ENCODE peak calls at places on chromosomes 12 and 14, in nine cellular contexts. S, C, N, A, Z, F, R, M and W are unnamed samples.

GRCh38 chr14:99619873-99620834 is 16.1 kb upstream of the CCDC85C start:
- DNase-seq in R (peak; percentile 40), N (no peak), M (no peak), C (no peak), S (no peak), F (peak; percentile 26), Z (no peak), A (peak; percentile 70), W (no peak)

GRCh38 chr14:75156901-75157300 is 19.5 kb downstream of the TMED10 start:
- DNase-seq in Z (no peak), R (no peak), M (peak; percentile 21), A (no peak), N (no peak), C (no peak), F (no peak), S (no peak), W (no peak)

GRCh38 chr12:47964102-47964723 is 817 bp downstream of the TMEM106C start:
- DNase-seq in C (no peak), A (no peak), R (no peak), F (peak; percentile 62), S (peak; percentile 29), N (peak; percentile 49), Z (no peak), M (peak; percentile 23), W (no peak)

GRCh38 chr14:105908481-105908911 is 382.1 kb downstream of the TMEM121 start:
- DNase-seq in R (peak; percentile 91), Z (no peak), A (no peak), M (no peak), N (no peak), C (no peak), S (no peak), F (no peak), W (peak; percentile 52)

GRCh38 chr12:110058875-110059615 is 10.7 kb upstream of the C12orf76 start:
- DNase-seq in S (no peak), M (no peak), N (no peak), Z (no peak), A (no peak), R (no peak), C (no peak), F (no peak), W (no peak)

GRCh38 chr12:112686373-112686772 is 105.2 kb upstream of the RPH3A start:
- DNase-seq in Z (no peak), N (no peak), C (no peak), R (peak; percentile 83), F (no peak), S (no peak), A (no peak), M (peak; percentile 88), W (no peak)

GRCh38 chr12:100020370-100020769 is 35.6 kb upstream of the ANKS1B start:
- DNase-seq in S (no peak), A (no peak), M (peak; percentile 4), F (no peak), Z (no peak), N (no peak), C (no peak), R (no peak), W (no peak)

GRCh38 chr12:97758102-97758501 is 295.5 kb downstream of the RMST start:
- DNase-seq in R (no peak), Z (no peak), A (no peak), S (peak; percentile 19), M (no peak), N (no peak), F (no peak), C (no peak), W (no peak)

GRCh38 chr12:47100146-47100545 is 20.4 kb upstream of the AMIGO2 start:
- DNase-seq in C (no peak), N (no peak), Z (no peak), R (no peak), F (no peak), S (no peak), A (no peak), M (no peak), W (no peak)

GRCh38 chr12:29050503-29050902 is 98.6 kb upstream of the FAR2 start:
- DNase-seq in A (no peak), N (no peak), F (no peak), C (peak; percentile 7), S (peak; percentile 37), M (no peak), R (no peak), Z (no peak), W (peak; percentile 12)

GRCh38 chr14:82182646-82183045 is 649.0 kb upstream of the SEL1L start:
- DNase-seq in A (no peak), M (no peak), R (no peak), F (no peak), N (no peak), Z (no peak), S (no peak), C (no peak), W (no peak)

GRCh38 chr12:1328385-1328784 is 266.0 kb downstream of the FBXL14 start:
- DNase-seq in A (no peak), S (no peak), F (no peak), R (no peak), N (no peak), C (no peak), M (no peak), Z (no peak), W (no peak)

GRCh38 chr12:75823475-75823874 is 208.1 kb downstream of the PHLDA1 start:
- DNase-seq in N (no peak), R (no peak), A (no peak), M (no peak), S (no peak), C (no peak), F (no peak), Z (no peak), W (no peak)

GRCh38 chr12:75818863-75819262 is 212.7 kb downstream of the PHLDA1 start:
- DNase-seq in F (no peak), R (no peak), N (no peak), M (no peak), C (no peak), S (no peak), A (no peak), Z (no peak), W (no peak)

GRCh38 chr12:75816892-75817291 is 214.7 kb downstream of the PHLDA1 start:
- DNase-seq in F (no peak), R (peak; percentile 26), Z (no peak), M (peak; percentile 76), N (no peak), C (no peak), S (peak; percentile 64), A (no peak), W (no peak)

GRCh38 chr12:75819512-75819911 is 212.1 kb downstream of the PHLDA1 start:
- DNase-seq in C (no peak), A (no peak), M (no peak), R (no peak), N (no peak), Z (no peak), S (no peak), F (no peak), W (no peak)

GRCh38 chr12:75820848-75821578 is 210.6 kb downstream of the PHLDA1 start:
- DNase-seq in S (no peak), Z (no peak), N (no peak), F (no peak), M (peak; percentile 79), C (no peak), A (no peak), R (no peak), W (no peak)
- TF ChIP-seq CTCF in S (no peak), Z (no peak), N (no peak), F (no peak), M (no peak), C (no peak), A (no peak), R (no peak), W (no peak)

GRCh38 chr12:64058541-64059321 is 163.4 kb downstream of the KICS2 start:
- DNase-seq in S (no peak), Z (no peak), M (no peak), R (no peak), N (no peak), C (no peak), A (no peak), F (no peak), W (no peak)
- TF ChIP-seq CTCF in S (no peak), Z (no peak), M (no peak), R (no peak), N (no peak), C (no peak), A (no peak), F (no peak), W (no peak)

GRCh38 chr12:30692470-30692869 is 3.2 kb downstream of the IPO8 start:
- DNase-seq in F (no peak), C (no peak), Z (no peak), R (no peak), N (no peak), M (no peak), S (no peak), A (no peak), W (no peak)

GRCh38 chr12:30687265-30687986 is 8.2 kb downstream of the IPO8 start:
- DNase-seq in S (no peak), N (no peak), F (no peak), A (no peak), C (no peak), Z (no peak), M (no peak), R (no peak), W (no peak)

GRCh38 chr12:30694971-30695326 is 720 bp downstream of the IPO8 start:
- DNase-seq in S (peak; percentile 35), F (peak; percentile 67), Z (no peak), C (peak; percentile 27), A (peak; percentile 50), R (peak; percentile 50), N (peak; percentile 51), M (peak; percentile 46), W (peak; percentile 20)

GRCh38 chr12:30694412-30694955 is 1.2 kb downstream of the IPO8 start:
- DNase-seq in C (peak; percentile 31), R (no peak), N (no peak), M (peak; percentile 28), S (peak; percentile 60), A (no peak), Z (peak; percentile 8), F (no peak), W (peak; percentile 19)

DNA sequence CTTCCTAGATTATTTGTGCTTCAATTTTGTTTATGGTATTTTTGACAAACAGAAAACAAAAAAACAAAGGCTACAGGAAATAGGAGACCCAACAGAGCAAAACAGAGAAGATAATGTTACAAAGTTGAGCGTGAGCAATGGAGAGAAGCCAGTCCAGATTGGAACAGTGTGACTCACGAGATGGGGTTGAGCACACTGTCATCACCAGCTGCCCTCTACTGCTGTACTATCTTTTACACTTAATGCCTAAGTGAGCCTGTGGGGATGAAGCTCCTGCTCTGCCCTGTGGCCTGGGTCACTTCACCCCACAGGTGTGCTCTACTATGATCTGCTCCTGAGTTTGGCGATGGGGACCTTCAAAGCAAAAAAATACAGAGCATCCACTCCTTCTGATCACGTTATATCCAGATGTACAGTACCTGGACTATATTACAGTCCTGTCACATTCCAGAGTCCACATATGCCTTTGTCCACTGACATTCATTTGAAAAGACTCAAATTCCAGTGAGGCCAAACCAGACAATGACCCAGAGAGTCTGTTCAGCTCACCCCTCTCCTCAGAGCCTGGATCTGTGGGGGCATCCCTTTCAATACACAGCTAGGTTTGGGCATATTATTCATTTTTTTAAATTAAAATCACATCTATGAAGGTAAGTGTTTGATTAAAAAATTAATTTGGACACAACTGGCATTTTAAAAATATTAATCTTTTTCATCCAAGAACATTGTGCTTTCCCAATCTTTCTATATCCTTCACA is 4.4 kb downstream of the IPO8 start:
- DNase-seq in S (no peak), R (peak; percentile 39), C (no peak), M (peak; percentile 54), Z (no peak), N (no peak), F (no peak), A (no peak), W (no peak)
- TF ChIP-seq CTCF in S (no peak), R (no peak), C (no peak), M (no peak), Z (no peak), N (no peak), F (no peak), A (no peak), W (no peak)

GRCh38 chr12:67069451-67070306 is 199.5 kb upstream of the CAND1 start:
- DNase-seq in R (peak; percentile 26), Z (peak; percentile 36), A (peak; percentile 57), S (peak; percentile 68), M (peak; percentile 47), N (peak; percentile 70), F (peak; percentile 82), C (peak; percentile 41), W (peak; percentile 22)
- TF ChIP-seq CTCF in R (no peak), Z (no peak), A (no peak), S (no peak), M (no peak), N (no peak), F (no peak), C (no peak), W (no peak)